ENCODE peak calls at places on chromosome 1, in five cellular contexts. D, A, X, O and V are unnamed samples. For H3K9me3, the result is how much of the 10 kb centered on the place peaks cover.

GRCh38 chr1:241591317-241591716 is 48.9 kb downstream of the CHML start:
- DNase-seq in X (peak), O (no peak), A (no peak), D (no peak), V (no peak)

GRCh38 chr1:54199765-54200518 is at the start of the genes CYB5RL and MRPL37:
- DNase-seq in A (peak), X (peak), D (peak), O (peak), V (peak)

GRCh38 chr1:117051224-117052064 is 8.7 kb upstream of the TTF2 start:
- DNase-seq in O (no peak), A (no peak), X (no peak), D (peak), V (no peak)

GRCh38 chr1:192476802-192477298 is 98.7 kb upstream of the RGS1 start:
- DNase-seq in D (peak), X (no peak), A (no peak), O (no peak), V (peak)

GRCh38 chr1:54973205-54973921 is 7.1 kb upstream of the TMEM61 start:
- DNase-seq in X (peak), O (no peak), A (peak), D (peak), V (no peak)

GRCh38 chr1:241612533-241613505 is 27.4 kb downstream of the CHML start:
- DNase-seq in X (no peak), A (no peak), D (no peak), O (peak), V (no peak)

GRCh38 chr1:24392982-24393645 is 20.5 kb downstream of the STPG1 start:
- DNase-seq in D (no peak), A (no peak), O (no peak), X (no peak), V (no peak)

GRCh38 chr1:223725578-223725977 is 13.2 kb downstream of the CAPN2 start:
- DNase-seq in O (no peak), X (no peak), D (no peak), A (no peak), V (no peak)

GRCh38 chr1:162366671-162367070 is 10.0 kb downstream of the SPATA46 start:
- DNase-seq in D (no peak), A (no peak), X (no peak), O (no peak), V (no peak)

GRCh38 chr1:17998889-17999288 is 108.7 kb upstream of the IGSF21 start:
- DNase-seq in O (no peak), D (peak), X (peak), A (no peak), V (no peak)
- TF ChIP-seq CTCF in O (peak), D (no peak), X (peak), A (no peak), V (no peak)

GRCh38 chr1:4430406-4431404 is 223.7 kb upstream of the AJAP1 start:
- DNase-seq in X (no peak), A (peak), D (no peak), O (no peak), V (no peak)

GRCh38 chr1:4428711-4429110 is 225.7 kb upstream of the AJAP1 start:
- DNase-seq in X (no peak), A (no peak), D (no peak), O (no peak), V (no peak)

GRCh38 chr1:4433075-4433474 is 221.3 kb upstream of the AJAP1 start:
- DNase-seq in X (no peak), D (no peak), A (peak), O (no peak), V (no peak)
- H3K9me3 ChIP-seq in X (under half), D (under half), A (under half), O (half or more), V (under half)

DNA sequence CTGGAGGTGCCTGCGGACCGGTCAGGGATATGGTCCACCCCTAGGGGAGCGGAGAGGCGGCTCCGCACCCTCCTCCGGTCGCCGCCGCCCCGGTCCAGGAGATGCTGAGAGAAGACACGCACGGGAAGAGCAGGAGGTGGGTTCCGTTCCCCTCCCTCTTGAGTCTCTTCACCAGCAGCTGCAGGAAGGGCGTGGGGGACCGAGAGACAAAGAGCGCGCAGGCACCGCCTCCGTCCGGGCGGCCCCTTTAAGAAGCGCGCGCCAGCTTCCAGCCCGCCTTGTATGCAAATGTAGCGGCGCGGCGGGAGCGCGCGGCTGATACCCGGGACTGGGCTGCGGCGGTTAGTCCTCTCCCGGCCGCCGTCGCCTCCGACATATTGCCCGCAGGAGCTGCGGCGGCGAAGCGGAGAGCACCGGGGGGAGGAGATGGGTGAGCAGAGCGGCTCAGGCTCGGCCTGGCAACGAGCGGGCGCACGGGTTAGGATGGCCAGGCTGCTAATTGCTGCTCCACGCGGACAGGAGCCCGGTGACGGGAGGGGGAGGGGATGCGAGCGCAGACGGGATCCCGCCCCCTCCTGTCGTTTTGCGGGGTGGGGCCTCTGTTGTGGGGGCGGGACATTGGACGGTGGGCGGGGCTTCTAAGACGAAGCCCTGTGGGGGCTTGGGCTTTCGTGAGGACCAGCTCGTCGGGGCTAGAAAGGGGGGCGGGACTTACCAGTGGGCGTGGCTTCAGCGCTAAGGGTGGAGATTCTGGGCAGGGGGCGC is at the start of gene TMEM39B:
- DNase-seq in A (peak), D (peak), O (peak), X (peak), V (peak)
- TF ChIP-seq CTCF in A (no peak), D (no peak), O (no peak), X (no peak), V (no peak)

GRCh38 chr1:179474713-179475112 is 101.0 kb downstream of the NPHS2 start:
- DNase-seq in X (no peak), D (no peak), A (no peak), O (no peak), V (no peak)
- H3K9me3 ChIP-seq in X (under half), D (under half), A (under half), O (under half), V (under half)

DNA sequence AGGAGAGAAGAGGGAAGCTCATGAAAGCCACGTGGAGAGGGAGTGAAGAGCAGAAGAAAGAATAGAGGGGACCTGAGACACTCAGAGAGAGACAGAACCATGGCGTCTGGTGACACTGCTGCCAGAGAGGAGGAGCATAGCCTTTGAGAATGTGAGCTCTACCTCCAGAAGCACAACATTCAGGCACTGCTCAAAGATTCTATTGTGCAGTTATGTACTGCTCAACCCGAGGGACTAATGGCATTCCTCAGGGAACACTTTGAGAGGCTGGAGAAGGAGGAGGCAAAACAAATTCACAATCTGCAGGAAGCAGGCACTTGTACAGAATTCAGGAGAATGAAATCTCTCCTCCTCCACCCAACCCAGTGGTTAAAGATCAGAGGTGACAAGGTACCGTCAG is 45.1 kb downstream of the BTBD8 start:
- DNase-seq in A (no peak), X (no peak), D (no peak), O (no peak), V (no peak)
- TF ChIP-seq CTCF in A (no peak), X (no peak), D (no peak), O (no peak), V (no peak)

GRCh38 chr1:234985531-234986294 is 142.9 kb downstream of the TOMM20 start:
- DNase-seq in A (no peak), D (no peak), O (no peak), X (no peak), V (no peak)

GRCh38 chr1:234985007-234985370 is 143.6 kb downstream of the TOMM20 start:
- DNase-seq in D (no peak), X (no peak), A (no peak), O (no peak), V (no peak)

GRCh38 chr1:234981758-234982157 is 146.9 kb downstream of the TOMM20 start:
- DNase-seq in X (no peak), A (no peak), O (no peak), D (no peak), V (no peak)

GRCh38 chr1:234980657-234981396 is 147.8 kb downstream of the TOMM20 start:
- DNase-seq in X (no peak), O (no peak), D (peak), A (peak), V (peak)

DNA sequence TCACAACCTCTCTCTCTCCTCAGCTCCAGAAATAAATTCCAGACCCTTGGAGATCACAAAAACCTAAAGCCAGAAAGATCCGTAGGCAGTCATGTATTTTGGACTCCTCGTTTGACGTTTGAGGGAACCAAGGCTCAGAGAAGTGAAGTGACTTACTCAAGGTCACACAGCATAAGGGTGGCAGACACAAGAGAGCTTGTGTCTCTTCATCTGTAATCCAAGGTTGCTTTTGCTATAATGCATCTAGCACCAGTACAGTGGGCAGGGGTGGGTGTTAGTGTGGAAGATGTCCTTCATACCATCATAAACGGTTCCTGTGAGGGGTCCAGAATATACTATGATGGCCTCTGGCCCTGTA is 145.1 kb downstream of the TOMM20 start:
- DNase-seq in O (no peak), A (no peak), D (no peak), X (no peak), V (no peak)
- H3K9me3 ChIP-seq in O (under half), A (under half), D (under half), X (under half), V (under half)

GRCh38 chr1:102970496-102971078 is 137.7 kb downstream of the COL11A1 start:
- DNase-seq in O (peak), D (peak), A (no peak), X (peak), V (no peak)
- TF ChIP-seq CTCF in O (peak), D (no peak), A (peak), X (peak), V (peak)

GRCh38 chr1:6134741-6135510 is 45.2 kb downstream of the CHD5 start:
- DNase-seq in O (no peak), X (no peak), A (no peak), D (no peak), V (no peak)
- H3K9me3 ChIP-seq in O (under half), X (under half), A (under half), D (under half), V (under half)

GRCh38 chr1:206510371-206510770 is 3.0 kb downstream of the RASSF5 start:
- DNase-seq in X (no peak), O (no peak), D (no peak), A (no peak), V (no peak)
- TF ChIP-seq CTCF in X (no peak), O (no peak), D (no peak), A (no peak), V (no peak)

DNA sequence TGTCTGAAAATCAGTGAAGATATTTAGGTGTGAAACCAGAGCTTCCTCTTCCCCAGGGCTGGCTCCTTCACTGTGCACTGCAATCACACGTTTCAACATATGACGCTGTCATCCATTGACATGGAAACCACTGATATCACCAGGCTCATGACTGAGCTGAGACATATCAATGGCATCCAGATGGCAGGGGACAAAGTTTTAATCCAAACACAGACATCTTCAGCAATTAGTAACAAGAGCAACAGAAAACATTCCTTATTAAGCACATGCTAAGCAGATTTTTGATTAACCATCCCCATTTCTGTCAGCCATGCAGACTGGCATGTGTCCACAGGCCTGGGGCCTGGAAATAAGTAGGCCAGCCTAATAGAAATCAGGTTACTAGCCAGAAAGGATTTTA is 108.0 kb upstream of the ADAR start:
- DNase-seq in O (no peak), X (no peak), A (no peak), D (peak), V (no peak)
- H3K9me3 ChIP-seq in O (under half), X (under half), A (under half), D (under half), V (under half)